ENCODE peak calls at places on chromosomes 11 and 22, in six cellular contexts. One of them, this sample, is unnamed.

GRCh38 chr11:109851780-109852390 is 241.3 kb upstream of the ZC3H12C start:
- DNase-seq in adrenal gland: no peak
- DNase-seq in OCI-LY7: no peak
- DNase-seq in tibial artery: no peak
- DNase-seq in SK-N-SH: no peak
- DNase-seq in breast epithelium: no peak
- DNase-seq in this sample: no peak

GRCh38 chr11:130002352-130002845 is at the start of gene PRDM10:
- DNase-seq in adrenal gland: peak; percentile 95
- DNase-seq in SK-N-SH: peak; percentile 98
- DNase-seq in OCI-LY7: peak; percentile 98
- DNase-seq in tibial artery: peak; percentile 92
- DNase-seq in breast epithelium: peak; percentile 94
- DNase-seq in this sample: no peak

GRCh38 chr22:23841736-23842404 is 3.1 kb upstream of the DERL3 start:
- DNase-seq in adrenal gland: no peak
- DNase-seq in breast epithelium: no peak
- DNase-seq in SK-N-SH: peak; percentile 49
- DNase-seq in OCI-LY7: no peak
- DNase-seq in tibial artery: no peak
- DNase-seq in this sample: no peak

GRCh38 chr11:92489831-92490399 is 265.3 kb downstream of the FAT3 start:
- DNase-seq in OCI-LY7: no peak
- DNase-seq in breast epithelium: no peak
- DNase-seq in SK-N-SH: peak; percentile 9
- DNase-seq in tibial artery: no peak
- DNase-seq in adrenal gland: no peak
- DNase-seq in this sample: no peak

GRCh38 chr11:45097721-45098493 is 48.5 kb upstream of the PRDM11 start:
- DNase-seq in breast epithelium: peak; percentile 81
- DNase-seq in SK-N-SH: peak; percentile 6
- DNase-seq in tibial artery: peak; percentile 61
- DNase-seq in adrenal gland: peak; percentile 69
- DNase-seq in OCI-LY7: peak; percentile 65
- DNase-seq in this sample: peak; percentile 46

GRCh38 chr22:25364281-25364680 is 144.8 kb downstream of the CRYBB2 start:
- DNase-seq in breast epithelium: peak; percentile 48
- DNase-seq in OCI-LY7: no peak
- DNase-seq in tibial artery: peak; percentile 15
- DNase-seq in adrenal gland: no peak
- DNase-seq in SK-N-SH: no peak
- DNase-seq in this sample: no peak

GRCh38 chr22:50078246-50078645 is 7.0 kb downstream of the MLC1 start:
- DNase-seq in breast epithelium: no peak
- DNase-seq in tibial artery: no peak
- DNase-seq in SK-N-SH: no peak
- DNase-seq in adrenal gland: no peak
- DNase-seq in OCI-LY7: no peak
- DNase-seq in this sample: no peak

GRCh38 chr11:61840371-61840770 is 12.3 kb downstream of the FADS2 start:
- DNase-seq in breast epithelium: no peak
- DNase-seq in SK-N-SH: no peak
- DNase-seq in tibial artery: no peak
- DNase-seq in adrenal gland: no peak
- DNase-seq in OCI-LY7: no peak
- DNase-seq in this sample: no peak

GRCh38 chr11:105092255-105093239 is 47.0 kb downstream of the CARD18 start:
- DNase-seq in SK-N-SH: no peak
- DNase-seq in OCI-LY7: no peak
- DNase-seq in breast epithelium: no peak
- DNase-seq in adrenal gland: no peak
- DNase-seq in tibial artery: no peak
- DNase-seq in this sample: no peak

GRCh38 chr22:29700206-29700948 is 19.4 kb upstream of the CABP7 start:
- DNase-seq in breast epithelium: no peak
- DNase-seq in tibial artery: no peak
- DNase-seq in adrenal gland: no peak
- DNase-seq in OCI-LY7: no peak
- DNase-seq in SK-N-SH: no peak
- DNase-seq in this sample: no peak

GRCh38 chr11:78195917-78196545 is 7.3 kb downstream of the USP35 start:
- DNase-seq in tibial artery: no peak
- DNase-seq in adrenal gland: peak; percentile 8
- DNase-seq in SK-N-SH: no peak
- DNase-seq in OCI-LY7: no peak
- DNase-seq in breast epithelium: peak; percentile 44
- DNase-seq in this sample: no peak

GRCh38 chr22:31723699-31724098 is 26.2 kb downstream of the PRR14L start:
- DNase-seq in OCI-LY7: no peak
- DNase-seq in adrenal gland: no peak
- DNase-seq in breast epithelium: no peak
- DNase-seq in SK-N-SH: no peak
- DNase-seq in tibial artery: no peak
- DNase-seq in this sample: no peak

GRCh38 chr11:12444601-12445000 is 67.2 kb downstream of the PARVA start:
- DNase-seq in adrenal gland: no peak
- DNase-seq in SK-N-SH: no peak
- DNase-seq in breast epithelium: no peak
- DNase-seq in OCI-LY7: no peak
- DNase-seq in tibial artery: no peak
- DNase-seq in this sample: no peak

GRCh38 chr11:135075740-135076139 is 663.7 kb upstream of the B3GAT1 start:
- DNase-seq in SK-N-SH: no peak
- DNase-seq in tibial artery: peak; percentile 58
- DNase-seq in adrenal gland: peak; percentile 49
- DNase-seq in breast epithelium: peak; percentile 59
- DNase-seq in OCI-LY7: peak; percentile 19
- DNase-seq in this sample: no peak

GRCh38 chr11:127017482-127017881 is 16.9 kb upstream of the KIRREL3 start:
- DNase-seq in SK-N-SH: no peak
- DNase-seq in OCI-LY7: no peak
- DNase-seq in breast epithelium: no peak
- DNase-seq in tibial artery: no peak
- DNase-seq in adrenal gland: no peak
- DNase-seq in this sample: peak; percentile 70

GRCh38 chr11:693415-693831 is 1.6 kb downstream of the DEAF1 start:
- DNase-seq in adrenal gland: no peak
- DNase-seq in SK-N-SH: no peak
- DNase-seq in breast epithelium: no peak
- DNase-seq in OCI-LY7: no peak
- DNase-seq in tibial artery: no peak
- DNase-seq in this sample: no peak

GRCh38 chr11:68412593-68413475 is 47.7 kb upstream of the PPP6R3 start:
- DNase-seq in adrenal gland: no peak
- DNase-seq in breast epithelium: no peak
- DNase-seq in tibial artery: no peak
- DNase-seq in SK-N-SH: no peak
- DNase-seq in OCI-LY7: no peak
- DNase-seq in this sample: no peak

GRCh38 chr11:27971256-27971655 is 136.7 kb downstream of the KIF18A start:
- DNase-seq in SK-N-SH: no peak
- DNase-seq in adrenal gland: no peak
- DNase-seq in tibial artery: no peak
- DNase-seq in OCI-LY7: no peak
- DNase-seq in breast epithelium: no peak
- DNase-seq in this sample: no peak

GRCh38 chr22:29073618-29074275 is 912 bp downstream of the KREMEN1 start:
- DNase-seq in breast epithelium: peak; percentile 64
- DNase-seq in SK-N-SH: no peak
- DNase-seq in OCI-LY7: no peak
- DNase-seq in adrenal gland: peak; percentile 66
- DNase-seq in tibial artery: peak; percentile 45
- DNase-seq in this sample: no peak

GRCh38 chr11:33638608-33639007 is 62.0 kb downstream of the C11orf91 start:
- DNase-seq in SK-N-SH: no peak
- DNase-seq in OCI-LY7: no peak
- DNase-seq in tibial artery: no peak
- DNase-seq in adrenal gland: no peak
- DNase-seq in breast epithelium: no peak
- DNase-seq in this sample: no peak

GRCh38 chr22:41952713-41953112 is 763 bp downstream of the SMIM45 start:
- DNase-seq in adrenal gland: no peak
- DNase-seq in OCI-LY7: no peak
- DNase-seq in tibial artery: no peak
- DNase-seq in SK-N-SH: no peak
- DNase-seq in breast epithelium: no peak
- DNase-seq in this sample: no peak

GRCh38 chr11:33375688-33376311 is 118.6 kb downstream of the HIPK3 start:
- DNase-seq in adrenal gland: no peak
- DNase-seq in SK-N-SH: peak; percentile 82
- DNase-seq in breast epithelium: no peak
- DNase-seq in OCI-LY7: peak; percentile 80
- DNase-seq in tibial artery: no peak
- DNase-seq in this sample: no peak

GRCh38 chr22:22167791-22168189 is 76.8 kb upstream of the VPREB1 start:
- DNase-seq in SK-N-SH: no peak
- DNase-seq in OCI-LY7: peak; percentile 100
- DNase-seq in breast epithelium: no peak
- DNase-seq in adrenal gland: no peak
- DNase-seq in tibial artery: no peak
- DNase-seq in this sample: no peak

GRCh38 chr11:30174265-30175022 is 56.4 kb upstream of the FSHB start:
- DNase-seq in adrenal gland: no peak
- DNase-seq in breast epithelium: no peak
- DNase-seq in OCI-LY7: no peak
- DNase-seq in SK-N-SH: no peak
- DNase-seq in tibial artery: no peak
- DNase-seq in this sample: no peak

GRCh38 chr11:70491696-70492472 is 93.6 kb downstream of the CTTN start:
- DNase-seq in adrenal gland: no peak
- DNase-seq in SK-N-SH: no peak
- DNase-seq in breast epithelium: peak; percentile 40
- DNase-seq in tibial artery: no peak
- DNase-seq in OCI-LY7: no peak
- DNase-seq in this sample: no peak

GRCh38 chr22:37019309-37020191 is at the start of the genes MPST and TST:
- DNase-seq in tibial artery: peak; percentile 76
- DNase-seq in adrenal gland: peak; percentile 86
- DNase-seq in breast epithelium: no peak
- DNase-seq in SK-N-SH: peak; percentile 97
- DNase-seq in OCI-LY7: peak; percentile 86
- DNase-seq in this sample: peak; percentile 21

GRCh38 chr11:68650801-68651200 is 33.5 kb upstream of the GAL start:
- DNase-seq in tibial artery: no peak
- DNase-seq in adrenal gland: no peak
- DNase-seq in SK-N-SH: no peak
- DNase-seq in breast epithelium: no peak
- DNase-seq in OCI-LY7: no peak
- DNase-seq in this sample: no peak

GRCh38 chr11:116579857-116580727 is 192.7 kb downstream of the BUD13 start:
- DNase-seq in breast epithelium: no peak
- DNase-seq in adrenal gland: no peak
- DNase-seq in OCI-LY7: no peak
- DNase-seq in tibial artery: no peak
- DNase-seq in SK-N-SH: no peak
- DNase-seq in this sample: no peak

GRCh38 chr11:70399681-70400112 is 1.4 kb downstream of the CTTN start:
- DNase-seq in breast epithelium: peak; percentile 70
- DNase-seq in tibial artery: peak; percentile 92
- DNase-seq in OCI-LY7: no peak
- DNase-seq in SK-N-SH: peak; percentile 65
- DNase-seq in adrenal gland: peak; percentile 96
- DNase-seq in this sample: peak; percentile 99

GRCh38 chr11:64762277-64762915 is 2.6 kb upstream of the PYGM start:
- DNase-seq in SK-N-SH: peak; percentile 24
- DNase-seq in OCI-LY7: no peak
- DNase-seq in breast epithelium: no peak
- DNase-seq in tibial artery: peak; percentile 15
- DNase-seq in adrenal gland: no peak
- DNase-seq in this sample: no peak

GRCh38 chr22:30637701-30638114 is 2.1 kb downstream of the SLC35E4 start:
- DNase-seq in SK-N-SH: peak; percentile 51
- DNase-seq in OCI-LY7: no peak
- DNase-seq in tibial artery: no peak
- DNase-seq in breast epithelium: no peak
- DNase-seq in adrenal gland: no peak
- DNase-seq in this sample: no peak

GRCh38 chr11:31805629-31806185 is 5.4 kb downstream of the PAX6 start:
- DNase-seq in tibial artery: no peak
- DNase-seq in adrenal gland: no peak
- DNase-seq in OCI-LY7: no peak
- DNase-seq in SK-N-SH: peak; percentile 48
- DNase-seq in breast epithelium: no peak
- DNase-seq in this sample: no peak
- H3K4me3 ChIP-seq in tibial artery: no peak overlapping the region
- H3K4me3 ChIP-seq in adrenal gland: no peak overlapping the region
- H3K4me3 ChIP-seq in OCI-LY7: no peak overlapping the region
- H3K4me3 ChIP-seq in SK-N-SH: no peak overlapping the region
- H3K4me3 ChIP-seq in breast epithelium: no peak overlapping the region
- H3K4me3 ChIP-seq in this sample: no peak overlapping the region

GRCh38 chr11:128335729-128336128 is 251.6 kb downstream of the ETS1 start:
- DNase-seq in adrenal gland: no peak
- DNase-seq in breast epithelium: no peak
- DNase-seq in OCI-LY7: no peak
- DNase-seq in tibial artery: no peak
- DNase-seq in SK-N-SH: no peak
- DNase-seq in this sample: no peak
- H3K27ac ChIP-seq in adrenal gland: no peak overlapping the region
- H3K27ac ChIP-seq in breast epithelium: peak overlapping the region; percentile 13
- H3K27ac ChIP-seq in OCI-LY7: no peak overlapping the region
- H3K27ac ChIP-seq in tibial artery: no peak overlapping the region
- H3K27ac ChIP-seq in SK-N-SH: no peak overlapping the region
- H3K27ac ChIP-seq in this sample: no peak overlapping the region

DNA sequence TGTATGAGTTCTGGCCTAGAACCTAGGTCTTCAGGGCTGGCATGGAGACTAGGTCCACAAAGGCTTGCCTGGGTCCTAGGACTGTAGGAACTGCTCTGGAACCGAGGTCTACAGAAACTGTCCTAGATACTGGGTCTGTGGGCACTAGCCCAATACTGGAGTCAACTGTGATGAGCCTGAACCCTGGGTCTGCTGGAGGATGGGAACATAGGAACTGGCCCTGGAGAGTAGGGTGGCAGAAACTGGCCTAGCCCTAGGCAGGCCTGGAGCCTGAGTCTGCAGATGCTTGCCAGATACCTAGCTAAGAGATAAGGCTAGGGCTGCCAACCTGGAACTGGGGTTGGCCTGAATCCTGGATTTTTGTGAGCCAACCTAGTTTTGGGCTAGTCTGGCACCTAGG is 19.2 kb upstream of the GLYATL2 start:
- DNase-seq in adrenal gland: no peak
- DNase-seq in SK-N-SH: no peak
- DNase-seq in tibial artery: no peak
- DNase-seq in breast epithelium: no peak
- DNase-seq in OCI-LY7: no peak
- DNase-seq in this sample: no peak
- H3K9me3 ChIP-seq in adrenal gland: no peaks in the 10 kb centered on the region
- H3K9me3 ChIP-seq in SK-N-SH: no peaks in the 10 kb centered on the region
- H3K9me3 ChIP-seq in tibial artery: no peaks in the 10 kb centered on the region
- H3K9me3 ChIP-seq in breast epithelium: peaks cover 4% of the 10 kb centered on the region
- H3K9me3 ChIP-seq in OCI-LY7: no peaks in the 10 kb centered on the region
- H3K9me3 ChIP-seq in this sample: no peaks in the 10 kb centered on the region

DNA sequence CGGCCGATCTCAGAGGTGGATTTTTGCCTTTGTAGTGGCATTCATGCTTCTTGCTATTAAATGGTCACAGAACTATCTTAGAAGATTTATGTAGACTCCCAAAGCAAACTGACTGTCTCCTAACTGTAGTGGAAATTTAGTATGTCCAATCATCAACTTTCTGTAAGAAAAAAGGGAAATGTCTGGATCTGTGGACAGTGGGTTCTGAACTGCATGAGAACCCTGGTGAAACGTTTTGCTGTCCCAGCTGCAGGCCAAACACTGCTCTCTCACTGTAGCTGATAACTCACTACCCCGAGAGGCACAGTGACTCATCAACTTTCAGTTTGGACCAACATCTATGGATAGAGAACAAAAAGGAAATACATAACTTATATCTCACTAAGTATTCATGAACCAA is 387.1 kb downstream of the SOX6 start:
- DNase-seq in tibial artery: peak; percentile 64
- DNase-seq in breast epithelium: no peak
- DNase-seq in OCI-LY7: no peak
- DNase-seq in adrenal gland: peak; percentile 77
- DNase-seq in SK-N-SH: no peak
- DNase-seq in this sample: peak; percentile 84
- H3K4me3 ChIP-seq in tibial artery: peak overlapping the region; percentile 29
- H3K4me3 ChIP-seq in breast epithelium: no peak overlapping the region
- H3K4me3 ChIP-seq in OCI-LY7: no peak overlapping the region
- H3K4me3 ChIP-seq in adrenal gland: no peak overlapping the region
- H3K4me3 ChIP-seq in SK-N-SH: no peak overlapping the region
- H3K4me3 ChIP-seq in this sample: peak overlapping the region; percentile 3

This sample was measured in SJSA1.